ENCODE peak calls at places on chromosomes 4 and X, in five cellular contexts. One of them, this sample, is unnamed. For H3K36me3, the result is how much of the 10 kb centered on the place peaks cover.

GRCh38 chr4:8559011-8559410 is 21.2 kb upstream of the GPR78 start:
- DNase-seq in lung: no peak
- DNase-seq in CD4-positive, CD25-positive, alpha-beta regulatory T cell: no peak
- DNase-seq in brain microvascular endothelial cell: no peak
- DNase-seq in endothelial cell of umbilical vein: no peak
- DNase-seq in this sample: no peak

GRCh38 chr4:119632216-119632615 is 3.6 kb upstream of the PDE5A start:
- DNase-seq in lung: no peak
- DNase-seq in CD4-positive, CD25-positive, alpha-beta regulatory T cell: no peak
- DNase-seq in brain microvascular endothelial cell: peak
- DNase-seq in endothelial cell of umbilical vein: no peak
- DNase-seq in this sample: no peak

GRCh38 chr4:101968364-101968763 is 177.8 kb downstream of the BANK1 start:
- DNase-seq in lung: no peak
- DNase-seq in CD4-positive, CD25-positive, alpha-beta regulatory T cell: no peak
- DNase-seq in brain microvascular endothelial cell: no peak
- DNase-seq in endothelial cell of umbilical vein: no peak
- DNase-seq in this sample: no peak

GRCh38 chr4:2843909-2844584 is 403 bp downstream of the ADD1 start:
- DNase-seq in lung: peak
- DNase-seq in CD4-positive, CD25-positive, alpha-beta regulatory T cell: no peak
- DNase-seq in brain microvascular endothelial cell: peak
- DNase-seq in endothelial cell of umbilical vein: peak
- DNase-seq in this sample: peak

GRCh38 chr4:7327341-7327885 is 107.3 kb downstream of the PSAPL1 start:
- DNase-seq in lung: no peak
- DNase-seq in CD4-positive, CD25-positive, alpha-beta regulatory T cell: no peak
- DNase-seq in brain microvascular endothelial cell: no peak
- DNase-seq in endothelial cell of umbilical vein: no peak
- DNase-seq in this sample: no peak

GRCh38 chr4:102500371-102501175 is 586 bp upstream of the NFKB1 start:
- DNase-seq in lung: peak
- DNase-seq in CD4-positive, CD25-positive, alpha-beta regulatory T cell: no peak
- DNase-seq in brain microvascular endothelial cell: peak
- DNase-seq in endothelial cell of umbilical vein: peak
- DNase-seq in this sample: peak

GRCh38 chr4:108031427-108032083 is 41.9 kb downstream of the HADH start:
- DNase-seq in lung: no peak
- DNase-seq in CD4-positive, CD25-positive, alpha-beta regulatory T cell: no peak
- DNase-seq in brain microvascular endothelial cell: no peak
- DNase-seq in endothelial cell of umbilical vein: no peak
- DNase-seq in this sample: no peak

GRCh38 chr4:39353478-39354177 is 12.5 kb downstream of the RFC1 start:
- DNase-seq in lung: no peak
- DNase-seq in CD4-positive, CD25-positive, alpha-beta regulatory T cell: no peak
- DNase-seq in brain microvascular endothelial cell: no peak
- DNase-seq in endothelial cell of umbilical vein: peak
- DNase-seq in this sample: no peak

GRCh38 chr4:176927664-176928063 is 134.9 kb upstream of the VEGFC start:
- DNase-seq in lung: no peak
- DNase-seq in CD4-positive, CD25-positive, alpha-beta regulatory T cell: no peak
- DNase-seq in brain microvascular endothelial cell: peak
- DNase-seq in endothelial cell of umbilical vein: peak
- DNase-seq in this sample: no peak

GRCh38 chr4:38129452-38129830 is 169.2 kb downstream of the PTTG2 start:
- DNase-seq in lung: no peak
- DNase-seq in CD4-positive, CD25-positive, alpha-beta regulatory T cell: no peak
- DNase-seq in brain microvascular endothelial cell: no peak
- DNase-seq in endothelial cell of umbilical vein: no peak
- DNase-seq in this sample: no peak

GRCh38 chr4:38124961-38125360 is 164.8 kb downstream of the PTTG2 start:
- DNase-seq in lung: no peak
- DNase-seq in CD4-positive, CD25-positive, alpha-beta regulatory T cell: no peak
- DNase-seq in brain microvascular endothelial cell: no peak
- DNase-seq in endothelial cell of umbilical vein: no peak
- DNase-seq in this sample: no peak

GRCh38 chr4:38128478-38129451 is 168.6 kb downstream of the PTTG2 start:
- DNase-seq in lung: no peak
- DNase-seq in CD4-positive, CD25-positive, alpha-beta regulatory T cell: peak
- DNase-seq in brain microvascular endothelial cell: no peak
- DNase-seq in endothelial cell of umbilical vein: no peak
- DNase-seq in this sample: no peak

GRCh38 chr4:38123555-38123954 is 163.4 kb downstream of the PTTG2 start:
- DNase-seq in lung: no peak
- DNase-seq in CD4-positive, CD25-positive, alpha-beta regulatory T cell: no peak
- DNase-seq in brain microvascular endothelial cell: no peak
- DNase-seq in endothelial cell of umbilical vein: no peak
- DNase-seq in this sample: no peak

DNA sequence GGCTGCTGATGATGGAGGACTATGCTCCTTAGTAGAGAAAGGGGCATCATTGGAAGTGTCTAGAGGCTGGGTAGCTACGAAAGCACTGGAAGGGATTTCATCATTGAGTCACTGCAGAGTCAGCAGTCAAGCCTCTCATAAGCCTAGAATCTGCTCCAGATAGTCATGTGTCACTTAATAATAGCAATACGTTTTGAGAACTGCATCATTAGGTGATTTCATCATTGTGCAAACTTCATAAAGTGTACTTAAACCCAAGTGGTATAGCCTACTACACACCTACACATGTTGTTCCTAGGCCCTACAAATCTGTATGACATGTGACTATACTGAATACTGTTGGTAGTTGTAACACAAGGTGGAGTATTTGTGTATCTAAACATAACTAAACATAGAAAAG is 165.6 kb downstream of the PTTG2 start:
- DNase-seq in lung: no peak
- DNase-seq in CD4-positive, CD25-positive, alpha-beta regulatory T cell: no peak
- DNase-seq in brain microvascular endothelial cell: no peak
- DNase-seq in endothelial cell of umbilical vein: no peak
- DNase-seq in this sample: no peak
- H3K36me3 ChIP-seq in lung: under half
- H3K36me3 ChIP-seq in CD4-positive, CD25-positive, alpha-beta regulatory T cell: under half
- H3K36me3 ChIP-seq in brain microvascular endothelial cell: under half
- H3K36me3 ChIP-seq in endothelial cell of umbilical vein: under half
- H3K36me3 ChIP-seq in this sample: half or more

GRCh38 chr4:89123418-89123817 is 12.1 kb downstream of the TIGD2 start:
- DNase-seq in lung: no peak
- DNase-seq in CD4-positive, CD25-positive, alpha-beta regulatory T cell: no peak
- DNase-seq in brain microvascular endothelial cell: peak
- DNase-seq in endothelial cell of umbilical vein: no peak
- DNase-seq in this sample: no peak

GRCh38 chr4:89119166-89119565 is 7.8 kb downstream of the TIGD2 start:
- DNase-seq in lung: no peak
- DNase-seq in CD4-positive, CD25-positive, alpha-beta regulatory T cell: no peak
- DNase-seq in brain microvascular endothelial cell: no peak
- DNase-seq in endothelial cell of umbilical vein: no peak
- DNase-seq in this sample: no peak

GRCh38 chr4:89117115-89117514 is 5.8 kb downstream of the TIGD2 start:
- DNase-seq in lung: no peak
- DNase-seq in CD4-positive, CD25-positive, alpha-beta regulatory T cell: no peak
- DNase-seq in brain microvascular endothelial cell: no peak
- DNase-seq in endothelial cell of umbilical vein: no peak
- DNase-seq in this sample: no peak

GRCh38 chr4:89121711-89122387 is 10.5 kb downstream of the TIGD2 start:
- DNase-seq in lung: no peak
- DNase-seq in CD4-positive, CD25-positive, alpha-beta regulatory T cell: no peak
- DNase-seq in brain microvascular endothelial cell: peak
- DNase-seq in endothelial cell of umbilical vein: no peak
- DNase-seq in this sample: no peak

GRCh38 chr4:89119836-89120235 is 8.5 kb downstream of the TIGD2 start:
- DNase-seq in lung: no peak
- DNase-seq in CD4-positive, CD25-positive, alpha-beta regulatory T cell: no peak
- DNase-seq in brain microvascular endothelial cell: peak
- DNase-seq in endothelial cell of umbilical vein: no peak
- DNase-seq in this sample: no peak
- H3K27ac ChIP-seq in lung: no peak
- H3K27ac ChIP-seq in CD4-positive, CD25-positive, alpha-beta regulatory T cell: no peak
- H3K27ac ChIP-seq in brain microvascular endothelial cell: no peak
- H3K27ac ChIP-seq in endothelial cell of umbilical vein: no peak
- H3K27ac ChIP-seq in this sample: no peak

GRCh38 chr4:25403699-25404098 is 26.6 kb downstream of the ANAPC4 start:
- DNase-seq in lung: no peak
- DNase-seq in CD4-positive, CD25-positive, alpha-beta regulatory T cell: no peak
- DNase-seq in brain microvascular endothelial cell: no peak
- DNase-seq in endothelial cell of umbilical vein: no peak
- DNase-seq in this sample: no peak

GRCh38 chr4:25406081-25406692 is 29.1 kb downstream of the ANAPC4 start:
- DNase-seq in lung: no peak
- DNase-seq in CD4-positive, CD25-positive, alpha-beta regulatory T cell: no peak
- DNase-seq in brain microvascular endothelial cell: no peak
- DNase-seq in endothelial cell of umbilical vein: no peak
- DNase-seq in this sample: no peak

GRCh38 chr4:25401066-25401465 is 24.0 kb downstream of the ANAPC4 start:
- DNase-seq in lung: no peak
- DNase-seq in CD4-positive, CD25-positive, alpha-beta regulatory T cell: no peak
- DNase-seq in brain microvascular endothelial cell: no peak
- DNase-seq in endothelial cell of umbilical vein: no peak
- DNase-seq in this sample: no peak

GRCh38 chr4:25402521-25402920 is 25.5 kb downstream of the ANAPC4 start:
- DNase-seq in lung: no peak
- DNase-seq in CD4-positive, CD25-positive, alpha-beta regulatory T cell: no peak
- DNase-seq in brain microvascular endothelial cell: no peak
- DNase-seq in endothelial cell of umbilical vein: no peak
- DNase-seq in this sample: no peak

DNA sequence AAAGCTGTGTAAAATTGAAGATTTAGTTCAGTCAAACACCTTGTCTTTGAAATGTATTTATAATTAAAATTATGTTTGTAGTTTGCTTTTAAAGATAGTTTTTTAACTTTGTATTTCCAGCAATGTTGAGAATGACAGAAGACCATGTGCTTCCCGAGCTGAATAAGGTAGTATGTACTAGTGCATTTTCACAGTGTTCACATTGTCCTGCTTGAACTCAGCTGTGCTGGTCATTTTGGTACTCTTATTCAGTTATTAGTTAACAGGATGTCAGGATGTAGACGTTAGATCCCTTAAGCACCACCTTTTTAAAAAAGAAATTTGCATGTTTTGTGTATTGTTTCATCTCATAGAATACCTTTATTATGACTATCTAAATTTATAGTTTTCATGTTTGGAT is 28.4 kb downstream of the ANAPC4 start:
- DNase-seq in lung: no peak
- DNase-seq in CD4-positive, CD25-positive, alpha-beta regulatory T cell: no peak
- DNase-seq in brain microvascular endothelial cell: no peak
- DNase-seq in endothelial cell of umbilical vein: no peak
- DNase-seq in this sample: no peak
- H3K36me3 ChIP-seq in lung: under half
- H3K36me3 ChIP-seq in CD4-positive, CD25-positive, alpha-beta regulatory T cell: half or more
- H3K36me3 ChIP-seq in brain microvascular endothelial cell: under half
- H3K36me3 ChIP-seq in endothelial cell of umbilical vein: under half
- H3K36me3 ChIP-seq in this sample: half or more

GRCh38 chr4:169032883-169033645 is 23.0 kb upstream of the CBR4 start:
- DNase-seq in lung: no peak
- DNase-seq in CD4-positive, CD25-positive, alpha-beta regulatory T cell: no peak
- DNase-seq in brain microvascular endothelial cell: no peak
- DNase-seq in endothelial cell of umbilical vein: no peak
- DNase-seq in this sample: no peak

GRCh38 chr4:169031392-169031791 is 21.3 kb upstream of the CBR4 start:
- DNase-seq in lung: no peak
- DNase-seq in CD4-positive, CD25-positive, alpha-beta regulatory T cell: no peak
- DNase-seq in brain microvascular endothelial cell: no peak
- DNase-seq in endothelial cell of umbilical vein: no peak
- DNase-seq in this sample: no peak

GRCh38 chr4:169030575-169030982 is 20.5 kb upstream of the CBR4 start:
- DNase-seq in lung: no peak
- DNase-seq in CD4-positive, CD25-positive, alpha-beta regulatory T cell: no peak
- DNase-seq in brain microvascular endothelial cell: peak
- DNase-seq in endothelial cell of umbilical vein: peak
- DNase-seq in this sample: no peak

GRCh38 chr4:169032194-169032593 is 22.1 kb upstream of the CBR4 start:
- DNase-seq in lung: no peak
- DNase-seq in CD4-positive, CD25-positive, alpha-beta regulatory T cell: no peak
- DNase-seq in brain microvascular endothelial cell: no peak
- DNase-seq in endothelial cell of umbilical vein: no peak
- DNase-seq in this sample: no peak

GRCh38 chr4:169033660-169034059 is 23.6 kb upstream of the CBR4 start:
- DNase-seq in lung: no peak
- DNase-seq in CD4-positive, CD25-positive, alpha-beta regulatory T cell: no peak
- DNase-seq in brain microvascular endothelial cell: no peak
- DNase-seq in endothelial cell of umbilical vein: no peak
- DNase-seq in this sample: no peak
- H3K27ac ChIP-seq in lung: no peak
- H3K27ac ChIP-seq in CD4-positive, CD25-positive, alpha-beta regulatory T cell: no peak
- H3K27ac ChIP-seq in brain microvascular endothelial cell: no peak
- H3K27ac ChIP-seq in endothelial cell of umbilical vein: no peak
- H3K27ac ChIP-seq in this sample: no peak

DNA sequence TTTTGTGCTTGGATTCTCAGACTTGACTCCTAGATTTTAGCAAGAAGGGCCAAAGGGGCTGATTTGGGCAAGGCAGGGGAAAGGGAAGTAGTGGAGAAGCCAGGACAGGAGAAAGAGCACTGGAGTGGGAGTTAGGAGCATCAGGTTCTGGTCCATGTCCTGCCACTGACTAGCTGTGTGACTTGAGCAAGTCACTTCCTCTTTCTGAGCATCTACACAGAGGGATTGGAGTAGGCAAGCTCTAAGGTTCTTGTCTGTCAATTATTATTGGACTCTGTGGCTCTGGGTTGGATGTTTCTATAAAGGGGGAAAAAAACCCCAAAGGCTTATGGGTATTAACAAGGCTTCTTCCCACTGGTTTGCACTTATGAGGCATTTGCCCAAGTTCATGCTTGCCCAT is 24.4 kb downstream of the PLAC1 start:
- DNase-seq in lung: no peak
- DNase-seq in CD4-positive, CD25-positive, alpha-beta regulatory T cell: no peak
- DNase-seq in brain microvascular endothelial cell: no peak
- DNase-seq in endothelial cell of umbilical vein: no peak
- DNase-seq in this sample: no peak
- H3K36me3 ChIP-seq in lung: under half
- H3K36me3 ChIP-seq in CD4-positive, CD25-positive, alpha-beta regulatory T cell: under half
- H3K36me3 ChIP-seq in brain microvascular endothelial cell: under half
- H3K36me3 ChIP-seq in endothelial cell of umbilical vein: under half
- H3K36me3 ChIP-seq in this sample: under half

GRCh38 chr4:146110847-146111485 is 64.6 kb upstream of the LSM6 start:
- DNase-seq in lung: no peak
- DNase-seq in CD4-positive, CD25-positive, alpha-beta regulatory T cell: no peak
- DNase-seq in brain microvascular endothelial cell: no peak
- DNase-seq in endothelial cell of umbilical vein: no peak
- DNase-seq in this sample: no peak
- H3K27ac ChIP-seq in lung: no peak
- H3K27ac ChIP-seq in CD4-positive, CD25-positive, alpha-beta regulatory T cell: no peak
- H3K27ac ChIP-seq in brain microvascular endothelial cell: no peak
- H3K27ac ChIP-seq in endothelial cell of umbilical vein: no peak
- H3K27ac ChIP-seq in this sample: no peak

DNA sequence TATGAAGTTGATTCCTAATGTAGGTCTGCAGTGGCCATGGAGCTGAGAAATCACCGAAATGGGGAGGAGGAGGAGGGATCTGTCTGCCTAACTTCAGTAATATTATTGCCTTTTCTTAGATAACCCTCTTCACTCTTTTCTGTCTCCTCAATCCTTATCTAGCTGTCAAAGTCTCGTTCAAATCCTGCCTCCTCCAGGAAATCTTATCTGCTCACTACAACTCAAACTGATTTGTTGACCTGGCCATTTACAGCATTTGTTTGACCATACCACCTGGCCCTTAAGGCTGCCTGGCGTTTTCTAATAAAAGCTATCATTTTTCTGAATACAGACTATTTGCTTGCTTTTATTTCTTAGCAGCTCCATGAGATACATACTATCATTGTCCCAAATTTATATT is 33.8 kb downstream of the GALNT7 start:
- DNase-seq in lung: no peak
- DNase-seq in CD4-positive, CD25-positive, alpha-beta regulatory T cell: no peak
- DNase-seq in brain microvascular endothelial cell: no peak
- DNase-seq in endothelial cell of umbilical vein: no peak
- DNase-seq in this sample: no peak
- H3K36me3 ChIP-seq in lung: under half
- H3K36me3 ChIP-seq in CD4-positive, CD25-positive, alpha-beta regulatory T cell: under half
- H3K36me3 ChIP-seq in brain microvascular endothelial cell: under half
- H3K36me3 ChIP-seq in endothelial cell of umbilical vein: under half
- H3K36me3 ChIP-seq in this sample: under half

This sample was measured in left ventricle myocardium inferior.